ENCODE peak calls at places on chromosome 13, in ten cellular contexts. K, X, C, I, P, H, B, Q, Y and N are unnamed samples.

GRCh38 chr13:74708629-74709028 is 574.4 kb upstream of the KLF12 start:
- DNase-seq in B (no peak), Q (no peak), H (no peak), K (no peak), I (no peak), C (no peak), P (no peak), Y (no peak), X (no peak), N (no peak)

GRCh38 chr13:38086721-38087120 is 217.1 kb upstream of the TRPC4 start:
- DNase-seq in B (no peak), K (no peak), Q (no peak), I (no peak), X (no peak), Y (no peak), C (no peak), P (no peak), H (no peak), N (no peak)

GRCh38 chr13:66675620-66676019 is 554.5 kb downstream of the PCDH9 start:
- DNase-seq in P (no peak), K (no peak), I (no peak), X (peak), C (no peak), Y (no peak), H (no peak), B (no peak), Q (no peak), N (no peak)

GRCh38 chr13:106349080-106349841 is 186.2 kb downstream of the EFNB2 start:
- DNase-seq in I (peak), K (no peak), P (no peak), Y (no peak), H (peak), Q (no peak), X (no peak), B (no peak), C (peak), N (peak)

GRCh38 chr13:100809856-100810255 is 135.3 kb upstream of the TMTC4 start:
- DNase-seq in Y (no peak), C (no peak), K (no peak), X (no peak), Q (no peak), I (no peak), B (no peak), H (no peak), P (no peak), N (no peak)

GRCh38 chr13:32549788-32550187 is 11.2 kb upstream of the N4BP2L2 start:
- DNase-seq in H (no peak), Y (no peak), I (no peak), C (no peak), Q (no peak), K (no peak), X (no peak), P (no peak), B (no peak), N (no peak)

GRCh38 chr13:60887711-60888110 is 490.7 kb downstream of the TDRD3 start:
- DNase-seq in Q (no peak), C (no peak), K (no peak), P (no peak), H (no peak), Y (no peak), X (no peak), I (no peak), B (no peak), N (no peak)

GRCh38 chr13:45715351-45715750 is 13.2 kb downstream of the CBY2 start:
- DNase-seq in Q (no peak), C (no peak), X (no peak), I (no peak), P (no peak), Y (no peak), H (no peak), B (no peak), K (no peak), N (no peak)